ENCODE peak calls at places on chromosomes 6 and 20, in seven cellular contexts. O, P, E, Z, F, G and V are unnamed samples. For H3K36me3, the result is how much of the 10 kb centered on the place peaks cover.

GRCh38 chr6:154414021-154414813 is 57.6 kb upstream of the IPCEF1 start:
- DNase-seq in O (no peak), P (peak), E (no peak), Z (no peak), F (no peak), G (no peak), V (no peak)

GRCh38 chr6:145734486-145735355 is 599 bp downstream of the EPM2A start:
- DNase-seq in O (peak), P (peak), E (peak), Z (peak), F (peak), G (peak), V (peak)

GRCh38 chr6:129857838-129858237 is 3.3 kb downstream of the TMEM244 start:
- DNase-seq in O (no peak), P (no peak), E (no peak), Z (no peak), F (no peak), G (no peak), V (no peak)

GRCh38 chr20:4332466-4332865 is 317.1 kb upstream of the RNF24 start:
- DNase-seq in O (no peak), P (no peak), E (no peak), Z (no peak), F (no peak), G (no peak), V (no peak)

GRCh38 chr20:19947611-19948264 is 69.4 kb upstream of the NAA20 start:
- DNase-seq in O (no peak), P (peak), E (no peak), Z (peak), F (peak), G (no peak), V (no peak)

GRCh38 chr20:24376523-24377085 is 92.8 kb upstream of the SYNDIG1 start:
- DNase-seq in O (no peak), P (peak), E (no peak), Z (peak), F (no peak), G (no peak), V (no peak)

GRCh38 chr6:4085329-4085695 is 6.4 kb upstream of the FAM217A start:
- DNase-seq in O (no peak), P (peak), E (no peak), Z (no peak), F (no peak), G (no peak), V (no peak)

GRCh38 chr6:53070808-53071207 is 5.6 kb downstream of the FBXO9 start:
- DNase-seq in O (no peak), P (no peak), E (no peak), Z (no peak), F (no peak), G (no peak), V (no peak)

GRCh38 chr6:12289655-12290489 is at the start of gene EDN1:
- DNase-seq in O (peak), P (peak), E (peak), Z (peak), F (peak), G (peak), V (peak)

GRCh38 chr20:61940491-61940890 is 125.2 kb downstream of the TAF4 start:
- DNase-seq in O (no peak), P (no peak), E (no peak), Z (no peak), F (no peak), G (no peak), V (no peak)

GRCh38 chr6:104240865-104241264 is 618.9 kb downstream of the HACE1 start:
- DNase-seq in O (no peak), P (no peak), E (no peak), Z (no peak), F (no peak), G (no peak), V (no peak)

GRCh38 chr6:15947923-15948322 is 181.0 kb upstream of the MYLIP start:
- DNase-seq in O (no peak), P (no peak), E (no peak), Z (no peak), F (no peak), G (no peak), V (no peak)

GRCh38 chr6:32092760-32093497 is 16.2 kb downstream of the TNXB start:
- DNase-seq in O (no peak), P (peak), E (no peak), Z (peak), F (no peak), G (no peak), V (peak)
- H3K36me3 ChIP-seq in O (under half), P (under half), E (under half), Z (under half), F (under half), G (under half), V (under half)

DNA sequence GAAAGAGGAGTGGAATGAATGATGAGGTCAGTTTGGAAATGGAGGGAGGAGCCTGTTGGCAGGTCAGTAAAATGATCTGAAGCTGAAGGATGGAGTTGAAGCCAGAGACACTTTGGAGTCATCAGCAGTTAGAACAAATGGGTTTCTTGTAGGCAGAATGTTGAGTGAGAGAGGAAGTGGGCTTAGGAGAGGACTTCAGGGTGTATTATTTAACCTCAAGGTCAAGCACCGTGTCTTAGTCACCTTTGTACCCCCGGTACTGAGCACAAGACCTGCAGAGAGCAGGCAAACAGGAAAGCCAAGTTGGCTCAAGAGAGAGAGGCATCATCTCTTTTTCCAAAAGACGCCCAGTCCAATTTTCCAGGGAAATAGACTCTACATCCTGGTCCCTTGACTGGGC is 23.3 kb downstream of the C20orf173 start:
- DNase-seq in O (no peak), P (no peak), E (no peak), Z (no peak), F (no peak), G (no peak), V (no peak)
- H3K36me3 ChIP-seq in O (half or more), P (half or more), E (under half), Z (half or more), F (under half), G (under half), V (under half)

DNA sequence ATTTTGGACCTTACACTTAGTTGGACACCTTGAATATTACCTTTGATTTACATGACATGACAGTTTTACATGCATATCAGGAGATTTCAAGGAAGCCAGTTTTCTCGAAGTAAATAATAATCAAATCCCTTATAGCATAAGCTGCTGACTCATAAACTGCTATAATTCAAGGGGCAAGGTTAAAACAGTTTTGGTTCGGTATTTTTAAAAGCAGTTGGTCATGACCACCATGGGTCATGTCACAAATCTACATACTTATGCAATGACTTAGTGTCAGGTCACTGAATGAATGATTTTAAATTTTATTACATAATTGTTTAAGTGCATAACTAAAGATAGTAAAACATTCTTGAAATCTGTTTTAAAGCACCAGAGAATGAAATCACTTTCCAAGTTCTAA is 158.0 kb downstream of the DST start:
- DNase-seq in O (no peak), P (peak), E (no peak), Z (peak), F (no peak), G (no peak), V (no peak)
- H3K36me3 ChIP-seq in O (under half), P (under half), E (half or more), Z (under half), F (under half), G (under half), V (half or more)

DNA sequence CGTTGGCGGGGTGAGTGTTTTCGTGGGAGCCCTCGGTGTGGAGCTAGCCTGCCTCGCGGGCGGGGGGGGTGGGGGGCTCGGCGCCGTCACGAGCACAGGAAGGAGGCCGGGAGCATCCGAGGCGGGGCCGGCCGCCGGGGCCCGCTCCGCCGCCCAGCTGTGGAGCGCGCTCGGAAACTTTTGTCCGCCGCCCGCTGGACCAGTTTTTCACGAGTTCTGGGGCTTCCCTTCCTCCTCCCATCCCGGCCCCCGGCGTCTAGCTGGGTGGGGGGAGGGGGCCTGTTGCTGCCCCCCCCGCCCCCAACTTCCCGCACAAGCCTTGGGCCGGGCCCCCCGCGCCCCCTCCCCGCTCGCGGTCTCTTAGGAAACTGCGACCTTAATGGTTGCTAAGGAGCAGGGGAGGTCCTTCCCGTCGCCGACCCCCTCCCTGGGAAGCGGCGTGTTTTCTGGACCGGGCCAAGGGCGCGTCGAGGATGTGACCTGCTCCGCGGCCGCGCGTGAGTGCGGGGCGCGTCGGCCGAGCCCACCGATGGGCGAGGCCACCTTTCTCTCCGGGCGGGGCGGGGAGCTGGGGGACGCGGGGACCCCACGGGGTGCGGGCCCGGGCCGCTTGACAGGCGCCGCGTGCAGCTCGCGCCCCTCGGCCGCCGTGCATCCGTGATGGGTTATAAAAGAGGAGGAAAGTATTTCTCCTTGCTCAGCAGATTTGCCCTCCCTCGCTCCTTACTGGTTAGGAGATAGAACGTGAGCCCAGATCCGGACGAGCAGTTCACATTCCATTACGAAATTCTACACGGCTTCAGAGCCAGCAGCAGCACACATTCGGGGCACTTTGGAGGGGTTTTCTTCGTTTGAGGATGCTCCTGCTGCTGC is 1.4 kb downstream of the RREB1 start:
- DNase-seq in O (no peak), P (peak), E (peak), Z (peak), F (peak), G (peak), V (peak)
- H3K36me3 ChIP-seq in O (under half), P (under half), E (under half), Z (under half), F (under half), G (under half), V (under half)

DNA sequence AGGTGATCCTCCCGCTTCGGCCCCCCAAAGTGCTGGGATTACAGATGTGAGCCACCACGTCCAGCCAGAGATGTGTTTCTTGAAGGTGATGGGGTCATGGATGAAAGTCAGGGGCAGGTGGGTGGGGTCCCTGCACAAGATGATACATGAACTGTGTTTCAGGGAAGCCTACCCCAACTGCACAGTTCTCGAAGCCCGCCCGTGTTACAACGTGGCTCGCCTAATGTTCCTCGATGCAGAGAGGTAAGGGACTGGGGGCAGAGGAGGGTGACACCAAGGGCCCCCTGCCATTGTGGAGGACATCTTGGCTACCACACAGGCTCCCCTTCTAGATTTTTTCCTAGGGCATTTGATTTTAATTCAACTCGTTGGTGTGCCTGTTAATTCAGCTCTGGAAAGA is 11.9 kb upstream of the CAPN11 start:
- DNase-seq in O (no peak), P (no peak), E (no peak), Z (no peak), F (no peak), G (peak), V (no peak)
- H3K36me3 ChIP-seq in O (under half), P (under half), E (under half), Z (under half), F (under half), G (under half), V (half or more)

GRCh38 chr20:31564284-31564683 is 40.8 kb upstream of the ID1 start:
- DNase-seq in O (no peak), P (no peak), E (no peak), Z (no peak), F (no peak), G (no peak), V (no peak)
- H3K36me3 ChIP-seq in O (under half), P (under half), E (under half), Z (under half), F (half or more), G (under half), V (half or more)

GRCh38 chr20:38023181-38024085 is 9.8 kb downstream of the TTI1 start:
- DNase-seq in O (no peak), P (peak), E (no peak), Z (peak), F (no peak), G (no peak), V (no peak)

GRCh38 chr20:38021373-38021772 is 11.9 kb downstream of the TTI1 start:
- DNase-seq in O (no peak), P (peak), E (no peak), Z (no peak), F (no peak), G (no peak), V (no peak)

GRCh38 chr20:38017959-38018358 is 15.3 kb downstream of the TTI1 start:
- DNase-seq in O (no peak), P (no peak), E (no peak), Z (no peak), F (no peak), G (no peak), V (no peak)

GRCh38 chr20:38013891-38014290 is 19.4 kb downstream of the TTI1 start:
- DNase-seq in O (no peak), P (no peak), E (no peak), Z (no peak), F (no peak), G (no peak), V (no peak)

GRCh38 chr20:38018385-38018784 is 14.9 kb downstream of the TTI1 start:
- DNase-seq in O (no peak), P (no peak), E (no peak), Z (no peak), F (no peak), G (no peak), V (no peak)
- H3K36me3 ChIP-seq in O (under half), P (under half), E (under half), Z (under half), F (under half), G (under half), V (under half)

DNA sequence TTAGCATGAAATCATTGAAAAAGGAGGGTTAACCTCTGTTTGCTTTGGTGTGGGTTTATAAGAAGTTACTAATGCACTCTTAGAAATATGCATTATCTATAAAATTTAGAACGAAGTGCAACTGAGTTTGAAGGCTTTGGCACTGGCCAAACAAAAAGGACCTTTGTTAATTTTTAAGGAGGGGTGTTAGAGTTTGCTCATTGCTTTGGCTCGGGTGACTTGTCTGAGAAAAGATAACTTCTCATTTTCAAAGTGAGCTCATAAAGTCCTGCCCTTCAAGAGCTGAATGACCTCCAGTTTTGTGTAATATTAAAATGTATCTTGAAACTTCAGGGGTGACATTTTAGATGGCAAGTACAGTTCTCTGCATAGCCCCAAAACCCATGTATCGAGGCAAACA is 25.9 kb downstream of the NEDD9 start:
- DNase-seq in O (no peak), P (no peak), E (no peak), Z (no peak), F (no peak), G (no peak), V (no peak)
- H3K36me3 ChIP-seq in O (under half), P (under half), E (under half), Z (under half), F (under half), G (under half), V (under half)

DNA sequence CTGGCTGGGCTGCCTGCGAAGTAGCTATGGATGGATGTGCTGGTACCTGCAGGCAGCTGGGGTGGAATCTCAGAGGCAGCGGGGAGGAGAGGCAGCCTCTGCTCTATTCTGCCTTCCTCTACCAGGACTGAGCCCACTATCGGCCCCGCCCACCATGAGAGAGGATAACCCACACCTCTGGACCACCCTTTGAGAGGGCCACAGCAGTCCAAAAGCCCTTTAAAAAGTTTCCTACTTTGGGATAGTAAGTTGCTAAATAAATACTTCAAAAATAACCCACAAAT is 36.1 kb downstream of the EZR start:
- DNase-seq in O (no peak), P (no peak), E (no peak), Z (no peak), F (no peak), G (no peak), V (no peak)
- H3K36me3 ChIP-seq in O (half or more), P (under half), E (under half), Z (half or more), F (half or more), G (under half), V (half or more)

GRCh38 chr20:64006490-64006889 is 25.6 kb downstream of the PRPF6 start:
- DNase-seq in O (no peak), P (no peak), E (no peak), Z (no peak), F (no peak), G (no peak), V (no peak)
- H3K36me3 ChIP-seq in O (half or more), P (half or more), E (under half), Z (under half), F (under half), G (under half), V (half or more)